ENCODE peak calls at places on chromosomes 5 and 9, in six cellular contexts. One of them, this sample, is unnamed.

GRCh38 chr9:70510157-70510770 is 95.8 kb upstream of the KLF9 start:
- DNase-seq in CD8-positive, alpha-beta memory T cell: no peak
- DNase-seq in coronary artery: no peak
- DNase-seq in upper lobe of right lung: peak
- DNase-seq in aorta: no peak
- DNase-seq in GM23338: peak
- DNase-seq in this sample: no peak

GRCh38 chr5:169637085-169637855 is at the start of gene DOCK2:
- DNase-seq in aorta: peak
- DNase-seq in GM23338: peak
- DNase-seq in CD8-positive, alpha-beta memory T cell: peak
- DNase-seq in coronary artery: no peak
- DNase-seq in upper lobe of right lung: peak
- DNase-seq in this sample: no peak

GRCh38 chr9:134993996-134994720 is 76.4 kb upstream of the FCN1 start:
- DNase-seq in upper lobe of right lung: peak
- DNase-seq in GM23338: no peak
- DNase-seq in coronary artery: no peak
- DNase-seq in CD8-positive, alpha-beta memory T cell: no peak
- DNase-seq in aorta: peak
- DNase-seq in this sample: no peak

GRCh38 chr9:99464568-99464967 is 242.5 kb downstream of the SEC61B start:
- DNase-seq in aorta: no peak
- DNase-seq in coronary artery: no peak
- DNase-seq in upper lobe of right lung: no peak
- DNase-seq in GM23338: no peak
- DNase-seq in CD8-positive, alpha-beta memory T cell: no peak
- DNase-seq in this sample: no peak

GRCh38 chr9:122370869-122371467 is at the start of gene PTGS1:
- DNase-seq in upper lobe of right lung: peak
- DNase-seq in GM23338: peak
- DNase-seq in aorta: peak
- DNase-seq in coronary artery: no peak
- DNase-seq in CD8-positive, alpha-beta memory T cell: no peak
- DNase-seq in this sample: no peak

GRCh38 chr9:117665601-117666377 is 38.4 kb upstream of the TLR4 start:
- DNase-seq in GM23338: no peak
- DNase-seq in CD8-positive, alpha-beta memory T cell: no peak
- DNase-seq in aorta: no peak
- DNase-seq in upper lobe of right lung: no peak
- DNase-seq in coronary artery: no peak
- DNase-seq in this sample: no peak

GRCh38 chr5:23303836-23304235 is 203.6 kb upstream of the PRDM9 start:
- DNase-seq in coronary artery: no peak
- DNase-seq in GM23338: no peak
- DNase-seq in upper lobe of right lung: no peak
- DNase-seq in CD8-positive, alpha-beta memory T cell: no peak
- DNase-seq in aorta: no peak
- DNase-seq in this sample: no peak

GRCh38 chr9:76571288-76572204 is 112.6 kb downstream of the GCNT1 start:
- DNase-seq in upper lobe of right lung: peak
- DNase-seq in coronary artery: no peak
- DNase-seq in aorta: peak
- DNase-seq in GM23338: peak
- DNase-seq in CD8-positive, alpha-beta memory T cell: no peak
- DNase-seq in this sample: no peak

GRCh38 chr5:99349842-99350241 is 421.0 kb upstream of the CHD1 start:
- DNase-seq in coronary artery: no peak
- DNase-seq in upper lobe of right lung: no peak
- DNase-seq in CD8-positive, alpha-beta memory T cell: no peak
- DNase-seq in aorta: no peak
- DNase-seq in GM23338: no peak
- DNase-seq in this sample: no peak

GRCh38 chr9:2016411-2017208 is 1.5 kb downstream of the SMARCA2 start:
- DNase-seq in aorta: peak
- DNase-seq in upper lobe of right lung: peak
- DNase-seq in GM23338: peak
- DNase-seq in coronary artery: peak
- DNase-seq in CD8-positive, alpha-beta memory T cell: peak
- DNase-seq in this sample: peak

GRCh38 chr5:39216621-39217020 is 2.7 kb downstream of the FYB1 start:
- DNase-seq in aorta: no peak
- DNase-seq in GM23338: no peak
- DNase-seq in CD8-positive, alpha-beta memory T cell: no peak
- DNase-seq in coronary artery: no peak
- DNase-seq in upper lobe of right lung: no peak
- DNase-seq in this sample: no peak

GRCh38 chr5:71816307-71816706 is 97.2 kb downstream of the CARTPT start:
- DNase-seq in GM23338: no peak
- DNase-seq in CD8-positive, alpha-beta memory T cell: no peak
- DNase-seq in coronary artery: no peak
- DNase-seq in aorta: no peak
- DNase-seq in upper lobe of right lung: no peak
- DNase-seq in this sample: no peak

DNA sequence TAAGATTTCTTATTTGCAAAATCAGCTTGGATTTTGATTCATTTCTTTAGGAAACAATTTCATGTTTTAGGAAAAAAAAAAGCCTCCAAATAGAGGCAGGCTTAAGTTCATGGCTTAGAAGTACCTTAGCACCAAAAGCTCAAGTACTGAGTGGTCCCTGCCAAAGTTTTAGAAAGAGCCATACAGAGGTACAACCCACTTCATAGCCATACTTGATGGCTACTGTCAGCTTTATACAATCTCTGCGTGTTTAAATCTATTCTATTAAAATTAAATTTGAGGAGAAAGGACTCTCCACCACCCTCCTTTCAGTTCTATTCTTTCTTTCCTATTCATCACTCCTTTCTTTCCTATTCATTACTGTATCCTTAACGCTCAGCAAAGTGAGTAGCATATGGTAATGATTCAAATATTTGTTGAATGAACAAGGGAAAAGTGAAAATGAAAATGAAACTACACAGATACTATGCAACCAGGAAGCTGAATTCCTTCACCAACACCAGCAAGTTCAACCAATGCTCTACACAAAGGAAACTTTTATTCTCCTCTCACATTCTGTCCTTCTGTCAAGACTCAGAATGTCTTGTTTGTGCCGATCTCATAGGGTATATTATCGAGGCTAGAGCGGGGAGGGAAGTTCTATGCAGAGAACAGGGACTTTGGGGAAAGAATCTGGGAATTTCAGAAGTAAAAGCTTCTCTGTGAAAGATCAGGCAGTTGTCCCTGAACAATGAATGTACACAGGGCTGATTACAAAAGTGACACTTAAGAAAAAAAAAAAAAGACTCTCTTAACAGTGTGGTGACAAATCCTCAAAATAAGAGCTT is 138.6 kb upstream of the SPEF2 start:
- DNase-seq in upper lobe of right lung: no peak
- DNase-seq in CD8-positive, alpha-beta memory T cell: peak
- DNase-seq in aorta: no peak
- DNase-seq in coronary artery: no peak
- DNase-seq in GM23338: no peak
- DNase-seq in this sample: no peak
- H3K27ac ChIP-seq in upper lobe of right lung: peak
- H3K27ac ChIP-seq in CD8-positive, alpha-beta memory T cell: no peak
- H3K27ac ChIP-seq in aorta: peak
- H3K27ac ChIP-seq in coronary artery: peak
- H3K27ac ChIP-seq in GM23338: no peak
- H3K27ac ChIP-seq in this sample: no peak

GRCh38 chr9:100561256-100561655 is 16.6 kb upstream of the CAVIN4 start:
- DNase-seq in upper lobe of right lung: no peak
- DNase-seq in GM23338: no peak
- DNase-seq in aorta: no peak
- DNase-seq in CD8-positive, alpha-beta memory T cell: no peak
- DNase-seq in coronary artery: no peak
- DNase-seq in this sample: no peak

GRCh38 chr9:100554935-100555401 is 22.9 kb upstream of the CAVIN4 start:
- DNase-seq in CD8-positive, alpha-beta memory T cell: no peak
- DNase-seq in aorta: no peak
- DNase-seq in upper lobe of right lung: no peak
- DNase-seq in coronary artery: no peak
- DNase-seq in GM23338: no peak
- DNase-seq in this sample: peak

DNA sequence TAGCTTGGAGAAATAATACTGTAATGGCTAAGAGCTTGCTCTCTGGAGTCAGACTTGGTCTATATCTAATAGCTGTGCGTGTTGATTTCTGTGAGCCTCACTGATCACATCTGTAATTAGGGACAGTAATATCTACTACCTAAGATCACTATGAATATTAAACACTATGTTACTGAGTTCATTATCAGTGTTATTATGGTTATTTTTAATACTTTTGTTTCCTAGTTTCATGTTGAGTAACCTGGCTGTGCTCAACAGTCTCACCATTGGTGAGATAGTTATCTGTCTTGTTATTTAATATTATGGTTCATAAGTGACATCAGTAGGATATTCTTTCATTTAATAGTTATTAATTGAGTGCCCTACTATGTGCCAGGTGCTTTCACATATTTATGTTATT is 22.4 kb upstream of the CAVIN4 start:
- DNase-seq in CD8-positive, alpha-beta memory T cell: no peak
- DNase-seq in aorta: no peak
- DNase-seq in upper lobe of right lung: no peak
- DNase-seq in GM23338: no peak
- DNase-seq in coronary artery: no peak
- DNase-seq in this sample: no peak
- H3K27ac ChIP-seq in CD8-positive, alpha-beta memory T cell: no peak
- H3K27ac ChIP-seq in aorta: no peak
- H3K27ac ChIP-seq in upper lobe of right lung: no peak
- H3K27ac ChIP-seq in GM23338: no peak
- H3K27ac ChIP-seq in coronary artery: no peak
- H3K27ac ChIP-seq in this sample: peak

DNA sequence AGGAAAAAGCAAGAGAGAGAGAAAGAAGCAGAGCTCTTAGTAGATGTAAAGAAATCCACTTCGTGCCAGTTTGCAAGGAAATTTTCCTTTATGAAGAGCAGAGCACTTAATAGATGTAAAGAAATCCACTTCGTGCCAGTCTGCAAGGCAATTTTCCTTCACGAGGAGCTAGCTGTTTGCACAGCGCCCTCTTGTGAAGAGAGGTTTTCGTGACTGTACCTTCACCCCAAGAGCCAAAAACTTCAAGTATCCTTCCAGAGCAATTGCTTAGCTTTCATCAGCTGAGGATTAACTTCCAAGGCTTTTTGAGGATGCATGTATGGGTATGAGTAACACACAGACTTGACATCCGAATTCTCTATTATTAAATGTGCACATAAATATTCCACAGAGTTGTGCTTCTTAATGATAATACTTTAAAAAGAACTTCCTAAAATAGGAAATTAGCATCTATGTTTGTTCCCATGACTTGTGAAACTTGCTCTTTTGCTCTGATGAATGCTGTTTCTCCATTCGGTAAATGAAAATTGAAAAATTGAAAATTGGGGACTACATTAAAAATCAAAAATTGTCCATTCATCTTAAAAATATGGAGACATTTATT is 525.6 kb downstream of the PDE4D start:
- DNase-seq in upper lobe of right lung: no peak
- DNase-seq in CD8-positive, alpha-beta memory T cell: peak
- DNase-seq in coronary artery: no peak
- DNase-seq in GM23338: peak
- DNase-seq in aorta: peak
- DNase-seq in this sample: peak
- H3K27ac ChIP-seq in upper lobe of right lung: no peak
- H3K27ac ChIP-seq in CD8-positive, alpha-beta memory T cell: no peak
- H3K27ac ChIP-seq in coronary artery: no peak
- H3K27ac ChIP-seq in GM23338: no peak
- H3K27ac ChIP-seq in aorta: no peak
- H3K27ac ChIP-seq in this sample: no peak

GRCh38 chr5:32279223-32279622 is 33.5 kb downstream of the MTMR12 start:
- DNase-seq in coronary artery: no peak
- DNase-seq in CD8-positive, alpha-beta memory T cell: no peak
- DNase-seq in GM23338: no peak
- DNase-seq in upper lobe of right lung: no peak
- DNase-seq in aorta: no peak
- DNase-seq in this sample: no peak

GRCh38 chr5:32282633-32283032 is 30.1 kb downstream of the MTMR12 start:
- DNase-seq in CD8-positive, alpha-beta memory T cell: no peak
- DNase-seq in coronary artery: no peak
- DNase-seq in aorta: no peak
- DNase-seq in upper lobe of right lung: no peak
- DNase-seq in GM23338: no peak
- DNase-seq in this sample: no peak

GRCh38 chr5:32278403-32278802 is 34.3 kb downstream of the MTMR12 start:
- DNase-seq in GM23338: no peak
- DNase-seq in CD8-positive, alpha-beta memory T cell: no peak
- DNase-seq in aorta: no peak
- DNase-seq in upper lobe of right lung: no peak
- DNase-seq in coronary artery: no peak
- DNase-seq in this sample: no peak

GRCh38 chr5:32279786-32280185 is 33.0 kb downstream of the MTMR12 start:
- DNase-seq in aorta: no peak
- DNase-seq in upper lobe of right lung: no peak
- DNase-seq in coronary artery: no peak
- DNase-seq in CD8-positive, alpha-beta memory T cell: no peak
- DNase-seq in GM23338: no peak
- DNase-seq in this sample: no peak

GRCh38 chr5:32280656-32281081 is 32.1 kb downstream of the MTMR12 start:
- DNase-seq in upper lobe of right lung: no peak
- DNase-seq in aorta: no peak
- DNase-seq in GM23338: no peak
- DNase-seq in coronary artery: no peak
- DNase-seq in CD8-positive, alpha-beta memory T cell: no peak
- DNase-seq in this sample: no peak
- H3K27ac ChIP-seq in upper lobe of right lung: no peak
- H3K27ac ChIP-seq in aorta: no peak
- H3K27ac ChIP-seq in GM23338: peak
- H3K27ac ChIP-seq in coronary artery: no peak
- H3K27ac ChIP-seq in CD8-positive, alpha-beta memory T cell: peak
- H3K27ac ChIP-seq in this sample: no peak

DNA sequence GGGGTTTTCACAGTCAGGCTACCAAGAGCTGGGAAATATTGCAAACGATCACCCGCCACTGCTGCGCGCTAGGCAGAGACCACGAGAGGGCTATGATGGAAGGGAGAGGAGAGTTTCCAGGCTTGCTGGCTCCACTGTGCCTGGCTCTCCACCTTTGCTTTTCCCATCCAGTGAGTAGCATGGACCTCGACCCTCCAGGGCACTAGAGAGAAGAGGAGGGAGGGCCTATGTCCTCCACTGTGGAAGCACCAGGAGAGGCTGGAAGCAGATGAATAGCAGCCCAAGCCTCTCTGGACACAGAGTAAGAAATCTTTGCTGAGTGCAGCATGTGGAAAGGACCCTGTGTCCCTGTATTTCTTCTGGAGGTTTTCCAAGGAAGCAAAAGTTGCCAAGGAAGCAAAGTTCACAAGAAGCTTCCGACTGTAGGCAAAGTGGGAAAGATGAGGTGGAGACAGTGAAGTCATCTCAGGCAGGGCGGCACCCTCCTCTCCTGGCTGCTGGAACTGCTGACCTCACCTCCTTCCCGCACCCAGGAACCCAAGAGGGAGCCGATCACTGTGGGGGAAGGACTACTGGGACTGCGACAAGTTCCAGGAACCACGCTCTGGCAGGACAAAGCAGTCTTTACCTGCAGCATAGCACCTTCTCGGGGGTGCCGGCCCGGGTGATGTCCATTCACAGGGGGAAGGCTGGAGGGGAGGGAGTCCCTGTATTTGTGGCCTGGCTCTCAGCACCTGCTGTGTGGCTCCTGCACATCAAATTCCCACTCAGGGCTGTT is 79.6 kb downstream of the CSNK1A1 start:
- DNase-seq in upper lobe of right lung: no peak
- DNase-seq in aorta: peak
- DNase-seq in GM23338: no peak
- DNase-seq in CD8-positive, alpha-beta memory T cell: no peak
- DNase-seq in coronary artery: peak
- DNase-seq in this sample: no peak
- H3K27ac ChIP-seq in upper lobe of right lung: peak
- H3K27ac ChIP-seq in aorta: no peak
- H3K27ac ChIP-seq in GM23338: no peak
- H3K27ac ChIP-seq in CD8-positive, alpha-beta memory T cell: no peak
- H3K27ac ChIP-seq in coronary artery: peak
- H3K27ac ChIP-seq in this sample: no peak